ENCODE peak calls at places on chromosomes 4 and X, in seven cellular contexts. One of them, this sample, is unnamed. For H3K27me3, the result is how much of the 10 kb centered on the place peaks cover.

GRCh38 chr4:26069218-26069617 is 155.2 kb downstream of the SMIM20 start:
- DNase-seq in keratinocyte: no peak
- DNase-seq in AG04450: no peak
- DNase-seq in esophagus squamous epithelium: no peak
- DNase-seq in fibroblast of lung: peak
- DNase-seq in mammary epithelial cell: no peak
- DNase-seq in lung: no peak
- DNase-seq in this sample: no peak

GRCh38 chr4:150348079-150348478 is 233.9 kb upstream of the MAB21L2 start:
- DNase-seq in esophagus squamous epithelium: no peak
- DNase-seq in fibroblast of lung: peak
- DNase-seq in AG04450: no peak
- DNase-seq in keratinocyte: peak
- DNase-seq in lung: no peak
- DNase-seq in mammary epithelial cell: peak
- DNase-seq in this sample: no peak

GRCh38 chr4:121146530-121146929 is 17.6 kb downstream of the TNIP3 start:
- DNase-seq in keratinocyte: no peak
- DNase-seq in mammary epithelial cell: no peak
- DNase-seq in fibroblast of lung: no peak
- DNase-seq in AG04450: no peak
- DNase-seq in esophagus squamous epithelium: no peak
- DNase-seq in lung: no peak
- DNase-seq in this sample: no peak

GRCh38 chr4:141004844-141005243 is 128.4 kb downstream of the RNF150 start:
- DNase-seq in mammary epithelial cell: no peak
- DNase-seq in keratinocyte: no peak
- DNase-seq in esophagus squamous epithelium: no peak
- DNase-seq in AG04450: no peak
- DNase-seq in lung: no peak
- DNase-seq in fibroblast of lung: no peak
- DNase-seq in this sample: no peak

GRCh38 chr4:2359591-2360390 is 58.7 kb downstream of the ZFYVE28 start:
- DNase-seq in fibroblast of lung: no peak
- DNase-seq in keratinocyte: no peak
- DNase-seq in esophagus squamous epithelium: no peak
- DNase-seq in lung: no peak
- DNase-seq in AG04450: no peak
- DNase-seq in mammary epithelial cell: no peak
- DNase-seq in this sample: no peak

GRCh38 chr4:148273501-148273986 is 168.7 kb downstream of the NR3C2 start:
- DNase-seq in mammary epithelial cell: no peak
- DNase-seq in lung: no peak
- DNase-seq in keratinocyte: no peak
- DNase-seq in fibroblast of lung: no peak
- DNase-seq in AG04450: no peak
- DNase-seq in esophagus squamous epithelium: no peak
- DNase-seq in this sample: no peak

GRCh38 chr4:80876810-80877209 is 153.7 kb upstream of the BMP3 start:
- DNase-seq in AG04450: no peak
- DNase-seq in esophagus squamous epithelium: no peak
- DNase-seq in mammary epithelial cell: no peak
- DNase-seq in keratinocyte: no peak
- DNase-seq in lung: no peak
- DNase-seq in fibroblast of lung: no peak
- DNase-seq in this sample: no peak

GRCh38 chrX:55907968-55908607 is 190.5 kb downstream of the RRAGB start:
- DNase-seq in esophagus squamous epithelium: no peak
- DNase-seq in lung: peak
- DNase-seq in fibroblast of lung: peak
- DNase-seq in keratinocyte: no peak
- DNase-seq in mammary epithelial cell: peak
- DNase-seq in AG04450: no peak
- DNase-seq in this sample: peak

GRCh38 chr4:545612-546011 is 30.5 kb downstream of the TMEM271 start:
- DNase-seq in keratinocyte: no peak
- DNase-seq in mammary epithelial cell: no peak
- DNase-seq in esophagus squamous epithelium: no peak
- DNase-seq in fibroblast of lung: no peak
- DNase-seq in AG04450: no peak
- DNase-seq in lung: no peak
- DNase-seq in this sample: no peak

GRCh38 chr4:177713454-177713853 is 271.2 kb upstream of the AGA start:
- DNase-seq in esophagus squamous epithelium: no peak
- DNase-seq in lung: no peak
- DNase-seq in AG04450: no peak
- DNase-seq in fibroblast of lung: no peak
- DNase-seq in keratinocyte: no peak
- DNase-seq in mammary epithelial cell: no peak
- DNase-seq in this sample: no peak

GRCh38 chr4:5004496-5004895 is 14.8 kb downstream of the CYTL1 start:
- DNase-seq in lung: no peak
- DNase-seq in mammary epithelial cell: no peak
- DNase-seq in keratinocyte: no peak
- DNase-seq in AG04450: no peak
- DNase-seq in fibroblast of lung: no peak
- DNase-seq in esophagus squamous epithelium: no peak
- DNase-seq in this sample: no peak
- TF ChIP-seq CTCF in lung: no peak
- TF ChIP-seq CTCF in mammary epithelial cell: no peak
- TF ChIP-seq CTCF in keratinocyte: no peak
- TF ChIP-seq CTCF in AG04450: no peak
- TF ChIP-seq CTCF in fibroblast of lung: no peak
- TF ChIP-seq CTCF in esophagus squamous epithelium: no peak
- TF ChIP-seq CTCF in this sample: no peak

GRCh38 chrX:106615041-106615440 is 3.3 kb downstream of the RADX start:
- DNase-seq in AG04450: no peak
- DNase-seq in fibroblast of lung: no peak
- DNase-seq in keratinocyte: no peak
- DNase-seq in esophagus squamous epithelium: no peak
- DNase-seq in mammary epithelial cell: no peak
- DNase-seq in lung: no peak
- DNase-seq in this sample: no peak
- H3K27ac ChIP-seq in AG04450: no peak
- H3K27ac ChIP-seq in fibroblast of lung: no peak
- H3K27ac ChIP-seq in keratinocyte: peak
- H3K27ac ChIP-seq in esophagus squamous epithelium: no peak
- H3K27ac ChIP-seq in mammary epithelial cell: no peak
- H3K27ac ChIP-seq in lung: no peak
- H3K27ac ChIP-seq in this sample: no peak

GRCh38 chr4:4388418-4388817 is 1.5 kb downstream of the NSG1 start:
- DNase-seq in esophagus squamous epithelium: no peak
- DNase-seq in AG04450: no peak
- DNase-seq in mammary epithelial cell: no peak
- DNase-seq in lung: no peak
- DNase-seq in keratinocyte: no peak
- DNase-seq in fibroblast of lung: no peak
- DNase-seq in this sample: no peak

GRCh38 chr4:4387531-4388311 is 819 bp downstream of the NSG1 start:
- DNase-seq in AG04450: no peak
- DNase-seq in lung: no peak
- DNase-seq in mammary epithelial cell: no peak
- DNase-seq in esophagus squamous epithelium: no peak
- DNase-seq in keratinocyte: no peak
- DNase-seq in fibroblast of lung: no peak
- DNase-seq in this sample: peak

GRCh38 chr4:4386296-4386735 is 586 bp upstream of the NSG1 start:
- DNase-seq in esophagus squamous epithelium: no peak
- DNase-seq in AG04450: no peak
- DNase-seq in keratinocyte: no peak
- DNase-seq in mammary epithelial cell: peak
- DNase-seq in fibroblast of lung: no peak
- DNase-seq in lung: no peak
- DNase-seq in this sample: peak

GRCh38 chr4:4385729-4386295 is 1.1 kb upstream of the NSG1 start:
- DNase-seq in AG04450: no peak
- DNase-seq in lung: no peak
- DNase-seq in fibroblast of lung: no peak
- DNase-seq in mammary epithelial cell: no peak
- DNase-seq in keratinocyte: no peak
- DNase-seq in esophagus squamous epithelium: no peak
- DNase-seq in this sample: no peak

GRCh38 chr4:4386736-4387392 is at the start of gene NSG1:
- DNase-seq in mammary epithelial cell: peak
- DNase-seq in lung: no peak
- DNase-seq in AG04450: no peak
- DNase-seq in fibroblast of lung: no peak
- DNase-seq in esophagus squamous epithelium: no peak
- DNase-seq in keratinocyte: no peak
- DNase-seq in this sample: peak
- H3K27me3 ChIP-seq in mammary epithelial cell: under half
- H3K27me3 ChIP-seq in lung: under half
- H3K27me3 ChIP-seq in AG04450: half or more
- H3K27me3 ChIP-seq in fibroblast of lung: half or more
- H3K27me3 ChIP-seq in esophagus squamous epithelium: under half
- H3K27me3 ChIP-seq in keratinocyte: under half
- H3K27me3 ChIP-seq in this sample: under half

GRCh38 chr4:108094131-108094530 is 74.6 kb downstream of the LEF1 start:
- DNase-seq in mammary epithelial cell: no peak
- DNase-seq in fibroblast of lung: no peak
- DNase-seq in esophagus squamous epithelium: no peak
- DNase-seq in keratinocyte: no peak
- DNase-seq in lung: no peak
- DNase-seq in AG04450: no peak
- DNase-seq in this sample: no peak

GRCh38 chr4:108097990-108098553 is 70.7 kb downstream of the LEF1 start:
- DNase-seq in lung: no peak
- DNase-seq in AG04450: no peak
- DNase-seq in mammary epithelial cell: no peak
- DNase-seq in keratinocyte: no peak
- DNase-seq in esophagus squamous epithelium: no peak
- DNase-seq in fibroblast of lung: no peak
- DNase-seq in this sample: no peak

GRCh38 chr4:108100827-108101226 is 67.9 kb downstream of the LEF1 start:
- DNase-seq in esophagus squamous epithelium: no peak
- DNase-seq in keratinocyte: no peak
- DNase-seq in mammary epithelial cell: no peak
- DNase-seq in fibroblast of lung: no peak
- DNase-seq in AG04450: no peak
- DNase-seq in lung: no peak
- DNase-seq in this sample: no peak

GRCh38 chr4:108099838-108100237 is 68.9 kb downstream of the LEF1 start:
- DNase-seq in mammary epithelial cell: no peak
- DNase-seq in AG04450: no peak
- DNase-seq in fibroblast of lung: no peak
- DNase-seq in lung: no peak
- DNase-seq in esophagus squamous epithelium: no peak
- DNase-seq in keratinocyte: no peak
- DNase-seq in this sample: no peak

GRCh38 chr4:108094923-108095482 is 73.7 kb downstream of the LEF1 start:
- DNase-seq in AG04450: no peak
- DNase-seq in lung: no peak
- DNase-seq in esophagus squamous epithelium: no peak
- DNase-seq in mammary epithelial cell: no peak
- DNase-seq in fibroblast of lung: no peak
- DNase-seq in keratinocyte: no peak
- DNase-seq in this sample: no peak
- TF ChIP-seq CTCF in AG04450: no peak
- TF ChIP-seq CTCF in lung: no peak
- TF ChIP-seq CTCF in esophagus squamous epithelium: no peak
- TF ChIP-seq CTCF in mammary epithelial cell: no peak
- TF ChIP-seq CTCF in fibroblast of lung: no peak
- TF ChIP-seq CTCF in keratinocyte: no peak
- TF ChIP-seq CTCF in this sample: peak

GRCh38 chrX:154018518-154019060 is 1.1 kb downstream of the IRAK1 start:
- DNase-seq in keratinocyte: no peak
- DNase-seq in AG04450: no peak
- DNase-seq in fibroblast of lung: no peak
- DNase-seq in esophagus squamous epithelium: no peak
- DNase-seq in lung: no peak
- DNase-seq in mammary epithelial cell: no peak
- DNase-seq in this sample: no peak

GRCh38 chrX:154019633-154020499 is at the start of gene IRAK1:
- DNase-seq in AG04450: no peak
- DNase-seq in keratinocyte: no peak
- DNase-seq in mammary epithelial cell: peak
- DNase-seq in esophagus squamous epithelium: no peak
- DNase-seq in fibroblast of lung: peak
- DNase-seq in lung: peak
- DNase-seq in this sample: peak

GRCh38 chrX:154019061-154019621 is 561 bp downstream of the IRAK1 start:
- DNase-seq in AG04450: no peak
- DNase-seq in fibroblast of lung: no peak
- DNase-seq in mammary epithelial cell: no peak
- DNase-seq in lung: no peak
- DNase-seq in esophagus squamous epithelium: no peak
- DNase-seq in keratinocyte: no peak
- DNase-seq in this sample: peak

GRCh38 chrX:154016366-154017076 is 3.2 kb downstream of the IRAK1 start:
- DNase-seq in lung: no peak
- DNase-seq in keratinocyte: no peak
- DNase-seq in mammary epithelial cell: no peak
- DNase-seq in esophagus squamous epithelium: no peak
- DNase-seq in AG04450: no peak
- DNase-seq in fibroblast of lung: no peak
- DNase-seq in this sample: no peak

GRCh38 chrX:154017766-154018517 is 1.8 kb downstream of the IRAK1 start:
- DNase-seq in keratinocyte: no peak
- DNase-seq in esophagus squamous epithelium: no peak
- DNase-seq in mammary epithelial cell: no peak
- DNase-seq in AG04450: no peak
- DNase-seq in lung: no peak
- DNase-seq in fibroblast of lung: no peak
- DNase-seq in this sample: no peak
- H3K27ac ChIP-seq in keratinocyte: no peak
- H3K27ac ChIP-seq in esophagus squamous epithelium: peak
- H3K27ac ChIP-seq in mammary epithelial cell: no peak
- H3K27ac ChIP-seq in AG04450: no peak
- H3K27ac ChIP-seq in lung: no peak
- H3K27ac ChIP-seq in fibroblast of lung: no peak
- H3K27ac ChIP-seq in this sample: no peak

This sample was measured in CD8-positive, alpha-beta T cell.